ENCODE peak calls at places on chromosomes 5 and 9, in seven cellular contexts. S, A, N, T, K, U and H are unnamed samples.

GRCh38 chr9:127877566-127877998 is at the start of gene AK1:
- DNase-seq in S (peak; percentile 51), A (no peak), N (peak; percentile 53), T (no peak), K (peak; percentile 85), U (peak; percentile 68), H (peak; percentile 94)

GRCh38 chr9:82961504-82962125 is 101.3 kb downstream of the RASEF start:
- DNase-seq in S (peak; percentile 74), A (peak; percentile 71), N (peak; percentile 77), T (peak; percentile 12), K (peak; percentile 76), U (peak; percentile 72), H (peak; percentile 64)

GRCh38 chr9:32551491-32552049 is 557 bp upstream of the SMIM27 start:
- DNase-seq in S (no peak), A (peak; percentile 40), N (peak; percentile 27), T (peak; percentile 60), K (peak; percentile 29), U (peak; percentile 30), H (peak; percentile 35)

GRCh38 chr9:69573666-69574456 is 98.3 kb downstream of the APBA1 start:
- DNase-seq in S (peak; percentile 87), A (peak; percentile 79), N (peak; percentile 37), T (no peak), K (no peak), U (no peak), H (no peak)

GRCh38 chr5:97528941-97529340 is 345.9 kb upstream of the RIOK2 start:
- DNase-seq in S (peak; percentile 63), A (no peak), N (peak; percentile 65), T (no peak), K (peak; percentile 25), U (no peak), H (no peak)

GRCh38 chr9:92954078-92954861 is 6.9 kb downstream of the FGD3 start:
- DNase-seq in S (peak; percentile 9), A (peak; percentile 84), N (peak; percentile 24), T (peak; percentile 93), K (peak; percentile 85), U (no peak), H (no peak)

GRCh38 chr9:91422832-91423711 is 560 bp downstream of the NFIL3 start:
- DNase-seq in S (peak; percentile 77), A (peak; percentile 59), N (peak; percentile 94), T (peak; percentile 63), K (peak; percentile 65), U (peak; percentile 91), H (no peak)

GRCh38 chr9:80410106-80410505 is 838.3 kb downstream of the TLE4 start:
- DNase-seq in S (peak; percentile 73), A (no peak), N (no peak), T (no peak), K (peak; percentile 5), U (no peak), H (peak; percentile 28)

GRCh38 chr9:89435315-89435823 is 62.5 kb downstream of the SEMA4D start:
- DNase-seq in S (no peak), A (peak; percentile 44), N (no peak), T (no peak), K (no peak), U (no peak), H (peak; percentile 93)

GRCh38 chr5:145778144-145778900 is 56.8 kb downstream of the PRELID2 start:
- DNase-seq in S (no peak), A (no peak), N (no peak), T (no peak), K (no peak), U (no peak), H (no peak)

GRCh38 chr5:41087461-41087860 is 16.3 kb upstream of the MROH2B start:
- DNase-seq in S (peak; percentile 52), A (peak; percentile 39), N (peak; percentile 78), T (no peak), K (no peak), U (no peak), H (no peak)

GRCh38 chr5:141879941-141880738 is 1.9 kb upstream of the PCDH1 start:
- DNase-seq in S (no peak), A (no peak), N (no peak), T (no peak), K (no peak), U (no peak), H (peak; percentile 45)

GRCh38 chr9:134476942-134477335 is 150.7 kb downstream of the RXRA start:
- DNase-seq in S (no peak), A (no peak), N (no peak), T (no peak), K (no peak), U (no peak), H (no peak)

GRCh38 chr5:86878250-86878649 is 260.5 kb downstream of the COX7C start:
- DNase-seq in S (no peak), A (no peak), N (no peak), T (no peak), K (no peak), U (no peak), H (no peak)

GRCh38 chr9:137316012-137316981 is 14.2 kb upstream of the NRARP start:
- DNase-seq in S (no peak), A (no peak), N (no peak), T (no peak), K (peak; percentile 77), U (no peak), H (peak; percentile 96)

GRCh38 chr5:54390015-54390414 is 65.5 kb upstream of the HSPB3 start:
- DNase-seq in S (peak; percentile 95), A (peak; percentile 99), N (peak; percentile 76), T (no peak), K (no peak), U (peak; percentile 23), H (no peak)

GRCh38 chr9:16680965-16681658 is 189.4 kb downstream of the BNC2 start:
- DNase-seq in S (peak; percentile 61), A (no peak), N (peak; percentile 78), T (no peak), K (no peak), U (no peak), H (no peak)

GRCh38 chr5:75457691-75458090 is 53.7 kb downstream of the CERT1 start:
- DNase-seq in S (no peak), A (peak; percentile 90), N (no peak), T (no peak), K (no peak), U (no peak), H (no peak)

GRCh38 chr9:108551030-108551964 is 304.5 kb downstream of the ACTL7B start:
- DNase-seq in S (peak; percentile 89), A (peak; percentile 100), N (peak; percentile 90), T (no peak), K (no peak), U (no peak), H (no peak)

GRCh38 chr5:175862131-175863012 is 9.0 kb upstream of the CPLX2 start:
- DNase-seq in S (no peak), A (no peak), N (no peak), T (no peak), K (no peak), U (no peak), H (no peak)

GRCh38 chr5:106171708-106172107 is 1499.0 kb downstream of the EFNA5 start:
- DNase-seq in S (peak; percentile 39), A (peak; percentile 32), N (peak; percentile 39), T (no peak), K (no peak), U (no peak), H (no peak)

GRCh38 chr9:136225748-136226679 is 19.6 kb downstream of the QSOX2 start:
- DNase-seq in S (no peak), A (peak; percentile 60), N (peak; percentile 40), T (peak; percentile 40), K (peak; percentile 53), U (peak; percentile 39), H (peak; percentile 96)

GRCh38 chr5:104800440-104801048 is 1238.0 kb upstream of the NUDT12 start:
- DNase-seq in S (no peak), A (peak; percentile 0), N (no peak), T (no peak), K (no peak), U (no peak), H (peak; percentile 8)

GRCh38 chr5:14399054-14399657 is 182.4 kb upstream of the OTULINL start:
- DNase-seq in S (peak; percentile 86), A (peak; percentile 57), N (peak; percentile 88), T (peak; percentile 48), K (no peak), U (peak; percentile 82), H (peak; percentile 64)
- H3K4me3 ChIP-seq in S (no peak overlapping the region), A (no peak overlapping the region), N (no peak overlapping the region), T (no peak overlapping the region), K (no peak overlapping the region), U (no peak overlapping the region), H (no peak overlapping the region)

DNA sequence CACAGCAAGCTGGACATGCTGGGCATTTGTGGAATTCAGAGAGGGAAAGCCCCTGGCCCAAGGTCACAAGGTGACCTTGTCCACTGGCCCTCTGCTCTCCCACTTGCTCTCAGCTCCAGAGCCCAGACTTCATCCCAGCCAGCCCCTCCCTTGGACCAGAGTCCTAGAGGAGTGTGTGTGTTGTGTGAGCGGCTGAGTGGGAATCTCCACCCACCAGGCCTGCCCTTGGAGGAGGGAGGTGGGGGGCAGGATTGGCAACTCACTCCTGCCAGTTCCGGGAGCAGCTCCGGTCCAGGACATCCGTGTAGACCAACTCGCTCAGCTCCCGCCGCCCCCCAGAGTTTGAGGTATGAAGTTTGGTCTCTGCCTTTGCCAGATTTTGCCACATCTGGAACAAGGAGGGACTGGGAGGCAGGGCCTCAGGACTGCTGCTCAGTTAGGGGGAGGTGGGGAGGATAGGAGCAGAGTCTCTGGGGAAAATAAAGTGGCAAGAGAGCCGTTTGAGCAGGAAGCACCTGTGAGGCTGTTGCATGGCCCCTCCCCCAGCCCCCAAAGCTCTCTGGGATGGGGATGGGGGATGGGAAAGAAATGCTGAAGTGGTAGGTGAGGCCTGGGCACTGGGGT is 1.4 kb downstream of the MZB1 start:
- DNase-seq in S (no peak), A (no peak), N (peak; percentile 51), T (no peak), K (no peak), U (no peak), H (peak; percentile 79)
- H3K4me3 ChIP-seq in S (no peak overlapping the region), A (no peak overlapping the region), N (no peak overlapping the region), T (no peak overlapping the region), K (no peak overlapping the region), U (no peak overlapping the region), H (no peak overlapping the region)

GRCh38 chr9:123414226-123414625 is 58.2 kb downstream of the CRB2 start:
- DNase-seq in S (no peak), A (no peak), N (no peak), T (no peak), K (no peak), U (no peak), H (no peak)

GRCh38 chr9:123412171-123412820 is 56.3 kb downstream of the CRB2 start:
- DNase-seq in S (no peak), A (no peak), N (no peak), T (no peak), K (no peak), U (no peak), H (no peak)

GRCh38 chr9:123410281-123410910 is 54.4 kb downstream of the CRB2 start:
- DNase-seq in S (no peak), A (no peak), N (no peak), T (no peak), K (no peak), U (no peak), H (no peak)

GRCh38 chr9:123411191-123411590 is 55.2 kb downstream of the CRB2 start:
- DNase-seq in S (no peak), A (no peak), N (no peak), T (no peak), K (no peak), U (no peak), H (no peak)

GRCh38 chr9:123411636-123412035 is 55.6 kb downstream of the CRB2 start:
- DNase-seq in S (no peak), A (no peak), N (no peak), T (no peak), K (no peak), U (no peak), H (no peak)
- H3K4me3 ChIP-seq in S (no peak overlapping the region), A (no peak overlapping the region), N (no peak overlapping the region), T (no peak overlapping the region), K (no peak overlapping the region), U (no peak overlapping the region), H (no peak overlapping the region)

GRCh38 chr9:128887914-128888350 is 6.0 kb downstream of the LRRC8A start:
- DNase-seq in S (peak; percentile 83), A (no peak), N (peak; percentile 66), T (no peak), K (no peak), U (no peak), H (peak; percentile 90)
- H3K4me3 ChIP-seq in S (no peak overlapping the region), A (no peak overlapping the region), N (no peak overlapping the region), T (no peak overlapping the region), K (no peak overlapping the region), U (no peak overlapping the region), H (no peak overlapping the region)